ENCODE peak calls at places on chromosomes 12 and 14, in six cellular contexts. P is NCI-H1092 treated with DMSO at 0.1 percent for 48 hours, Z is right atrium auricular region, V is GM12865, W is Panc1, J is kidney tubule cell. M is an unnamed sample.
A peak's percentile ranks its signal among the peaks of the same experiment; 100 is the strongest.

GRCh38 chr12:100359822-100360221 is 2.9 kb downstream of the SLC17A8 start:
- DNase-seq in V (no peak), Z (no peak), W (no peak), P (no peak), J (peak; percentile 71), M (no peak)

GRCh38 chr12:123712780-123713319 is 697 bp downstream of the ATP6V0A2 start:
- DNase-seq in J (no peak), Z (no peak), V (no peak), W (no peak), P (no peak), M (no peak)

GRCh38 chr12:91902860-91903683 is 242.6 kb downstream of the BTG1 start:
- DNase-seq in Z (no peak), W (no peak), P (no peak), J (peak; percentile 95), V (peak; percentile 1), M (no peak)

GRCh38 chr12:65308601-65309071 is 30.2 kb downstream of the MSRB3 start:
- DNase-seq in Z (no peak), V (peak; percentile 13), P (no peak), W (no peak), J (no peak), M (no peak)

GRCh38 chr12:92210062-92210461 is 64.4 kb upstream of the BTG1 start:
- DNase-seq in V (peak; percentile 72), J (no peak), W (no peak), P (no peak), Z (no peak), M (no peak)

GRCh38 chr14:22283000-22283399 is 306.0 kb downstream of the DAD1 start:
- DNase-seq in P (no peak), W (no peak), V (no peak), Z (no peak), J (no peak), M (no peak)

GRCh38 chr12:86662464-86662863 is 406.3 kb upstream of the MGAT4C start:
- DNase-seq in P (no peak), Z (no peak), V (no peak), J (no peak), W (no peak), M (no peak)

GRCh38 chr12:122983789-122984515 is 3.5 kb downstream of the ARL6IP4 start:
- DNase-seq in J (peak; percentile 40), V (no peak), P (no peak), Z (no peak), W (no peak), M (no peak)

GRCh38 chr12:75315518-75315917 is 14.6 kb downstream of the CAPS2 start:
- DNase-seq in P (no peak), J (peak; percentile 74), V (no peak), W (no peak), Z (no peak), M (no peak)

GRCh38 chr12:47828967-47829482 is 9.3 kb upstream of the HDAC7 start:
- DNase-seq in Z (peak; percentile 91), V (no peak), W (no peak), J (peak; percentile 87), P (no peak), M (no peak)

GRCh38 chr12:109191621-109192250 is 75.3 kb downstream of the ACACB start:
- DNase-seq in Z (no peak), W (no peak), J (peak; percentile 59), P (no peak), V (no peak), M (no peak)

GRCh38 chr14:95123895-95124579 is 33.3 kb downstream of the DICER1 start:
- DNase-seq in V (no peak), W (no peak), P (no peak), J (no peak), Z (no peak), M (no peak)

GRCh38 chr12:113172185-113172584 is 13.1 kb downstream of the DDX54 start:
- DNase-seq in P (no peak), V (no peak), J (no peak), Z (no peak), W (no peak), M (no peak)

GRCh38 chr12:50246873-50247612 is 36.3 kb downstream of the LIMA1 start:
- DNase-seq in Z (peak; percentile 82), V (peak; percentile 75), J (peak; percentile 100), W (peak; percentile 96), P (no peak), M (no peak)

GRCh38 chr12:5557906-5558305 is 126.0 kb downstream of the NTF3 start:
- DNase-seq in P (no peak), J (no peak), Z (no peak), V (no peak), W (no peak), M (no peak)

GRCh38 chr12:61072717-61073116 is 1187.5 kb upstream of the USP15 start:
- DNase-seq in J (no peak), Z (no peak), P (no peak), V (no peak), W (no peak), M (no peak)

GRCh38 chr12:53955776-53956250 is 1.1 kb downstream of the HOXC12 start:
- DNase-seq in W (no peak), Z (no peak), J (no peak), V (no peak), P (no peak), M (no peak)

GRCh38 chr14:74586681-74587362 is 25.2 kb downstream of the LTBP2 start:
- DNase-seq in Z (no peak), J (peak; percentile 40), P (no peak), W (no peak), V (no peak), M (no peak)

GRCh38 chr12:105462841-105463240 is 132.3 kb downstream of the C12orf75 start:
- DNase-seq in V (no peak), W (no peak), P (no peak), Z (no peak), J (peak; percentile 71), M (no peak)

GRCh38 chr12:53676715-53677611 is 1.1 kb upstream of the ATP5MC2 start:
- DNase-seq in V (no peak), W (no peak), Z (no peak), P (no peak), J (peak; percentile 6), M (peak; percentile 66)

GRCh38 chr12:14417717-14418116 is 52.2 kb downstream of the ATF7IP start:
- DNase-seq in J (peak; percentile 83), Z (peak; percentile 69), V (peak; percentile 40), W (no peak), P (no peak), M (no peak)

GRCh38 chr12:106506691-106507090 is 76.1 kb upstream of the RFX4 start:
- DNase-seq in P (no peak), W (no peak), J (no peak), V (no peak), Z (no peak), M (no peak)

GRCh38 chr12:52119398-52120254 is 40.1 kb downstream of the SMIM41 start:
- DNase-seq in Z (no peak), W (no peak), J (peak; percentile 81), V (peak; percentile 74), P (peak; percentile 66), M (peak; percentile 60)

GRCh38 chr14:95235351-95235750 is 78.0 kb upstream of the DICER1 start:
- DNase-seq in W (no peak), Z (no peak), P (no peak), J (peak; percentile 39), V (no peak), M (no peak)

GRCh38 chr14:37587438-37587837 is 7.6 kb downstream of the FOXA1 start:
- DNase-seq in Z (no peak), V (no peak), P (peak; percentile 88), W (no peak), J (no peak), M (peak; percentile 60)

GRCh38 chr12:12592930-12593329 is 18.7 kb upstream of the CREBL2 start:
- DNase-seq in Z (no peak), W (no peak), V (no peak), P (no peak), J (peak; percentile 82), M (no peak)

GRCh38 chr14:96105089-96105920 is 66.1 kb downstream of the C14orf132 start:
- DNase-seq in W (no peak), P (no peak), V (no peak), J (no peak), Z (no peak), M (no peak)

GRCh38 chr12:22573181-22573580 is 28.8 kb upstream of the C2CD5 start:
- DNase-seq in J (no peak), W (no peak), P (no peak), Z (no peak), V (no peak), M (no peak)

GRCh38 chr12:4829793-4830162 is 79.9 kb upstream of the KCNA1 start:
- DNase-seq in V (peak; percentile 11), W (no peak), Z (no peak), P (peak; percentile 48), J (no peak), M (no peak)

GRCh38 chr12:5497329-5498058 is 65.6 kb downstream of the NTF3 start:
- DNase-seq in J (peak; percentile 28), W (no peak), V (no peak), Z (no peak), P (no peak), M (no peak)

GRCh38 chr14:29220077-29220476 is 453.5 kb downstream of the FOXG1 start:
- DNase-seq in W (no peak), Z (no peak), V (no peak), J (no peak), P (peak; percentile 92), M (peak; percentile 97)